ENCODE peak calls at places on chromosomes 12 and 14, in six cellular contexts. M is testis, I is right cardiac atrium, V is RWPE2, D is fibroblast of the aortic adventitia, U is A549. S is an unnamed sample.

GRCh38 chr12:6312529-6313325 is 2.2 kb downstream of the PLEKHG6 start:
- DNase-seq in M (no peak), I (no peak), V (peak), D (no peak), U (no peak), S (peak)

GRCh38 chr12:56867216-56867615 is 67.0 kb downstream of the SDR9C7 start:
- DNase-seq in M (no peak), I (no peak), V (no peak), D (no peak), U (no peak), S (no peak)

GRCh38 chr12:40226652-40227051 is 1.9 kb downstream of the LRRK2 start:
- DNase-seq in M (peak), I (peak), V (no peak), D (peak), U (peak), S (no peak)

GRCh38 chr14:79971330-79971729 is 240.0 kb downstream of the DIO2 start:
- DNase-seq in M (no peak), I (no peak), V (no peak), D (peak), U (peak), S (no peak)

GRCh38 chr12:32390572-32391219 is 8.7 kb upstream of the FGD4 start:
- DNase-seq in M (peak), I (no peak), V (no peak), D (peak), U (peak), S (no peak)

GRCh38 chr12:69527506-69528272 is 57.5 kb downstream of the FRS2 start:
- DNase-seq in M (no peak), I (no peak), V (no peak), D (peak), U (no peak), S (no peak)

GRCh38 chr12:92312463-92312970 is 166.9 kb upstream of the BTG1 start:
- DNase-seq in M (no peak), I (no peak), V (no peak), D (peak), U (no peak), S (no peak)

GRCh38 chr14:36661506-36662257 is at the start of gene PAX9:
- DNase-seq in M (peak), I (peak), V (peak), D (peak), U (peak), S (no peak)

GRCh38 chr12:51320311-51320694 is 3.7 kb downstream of the BIN2 start:
- DNase-seq in M (no peak), I (no peak), V (no peak), D (no peak), U (peak), S (no peak)

GRCh38 chr14:100416921-100417451 is 93.8 kb downstream of the SLC25A47 start:
- DNase-seq in M (no peak), I (no peak), V (no peak), D (peak), U (peak), S (no peak)

GRCh38 chr12:77995436-77996167 is 164.9 kb downstream of the NAV3 start:
- DNase-seq in M (no peak), I (no peak), V (no peak), D (peak), U (no peak), S (no peak)

GRCh38 chr14:41062826-41063225 is 543.9 kb upstream of the LRFN5 start:
- DNase-seq in M (no peak), I (no peak), V (no peak), D (no peak), U (peak), S (no peak)

GRCh38 chr12:31867292-31867691 is 91.9 kb upstream of the RESF1 start:
- DNase-seq in M (no peak), I (no peak), V (no peak), D (no peak), U (no peak), S (no peak)

GRCh38 chr12:117047810-117048584 is 51.2 kb downstream of the TESC start:
- DNase-seq in M (no peak), I (peak), V (no peak), D (peak), U (peak), S (peak)

GRCh38 chr14:100070310-100070709 is 5.1 kb downstream of the EVL start:
- DNase-seq in M (no peak), I (no peak), V (no peak), D (no peak), U (no peak), S (no peak)

GRCh38 chr12:43957732-43958131 is 121.9 kb downstream of the TMEM117 start:
- DNase-seq in M (peak), I (no peak), V (no peak), D (peak), U (peak), S (peak)

GRCh38 chr12:19630536-19630935 is 191.2 kb downstream of the AEBP2 start:
- DNase-seq in M (no peak), I (no peak), V (no peak), D (no peak), U (no peak), S (no peak)

GRCh38 chr12:76611533-76611932 is 52.0 kb upstream of the OSBPL8 start:
- DNase-seq in M (no peak), I (no peak), V (no peak), D (peak), U (peak), S (peak)

DNA sequence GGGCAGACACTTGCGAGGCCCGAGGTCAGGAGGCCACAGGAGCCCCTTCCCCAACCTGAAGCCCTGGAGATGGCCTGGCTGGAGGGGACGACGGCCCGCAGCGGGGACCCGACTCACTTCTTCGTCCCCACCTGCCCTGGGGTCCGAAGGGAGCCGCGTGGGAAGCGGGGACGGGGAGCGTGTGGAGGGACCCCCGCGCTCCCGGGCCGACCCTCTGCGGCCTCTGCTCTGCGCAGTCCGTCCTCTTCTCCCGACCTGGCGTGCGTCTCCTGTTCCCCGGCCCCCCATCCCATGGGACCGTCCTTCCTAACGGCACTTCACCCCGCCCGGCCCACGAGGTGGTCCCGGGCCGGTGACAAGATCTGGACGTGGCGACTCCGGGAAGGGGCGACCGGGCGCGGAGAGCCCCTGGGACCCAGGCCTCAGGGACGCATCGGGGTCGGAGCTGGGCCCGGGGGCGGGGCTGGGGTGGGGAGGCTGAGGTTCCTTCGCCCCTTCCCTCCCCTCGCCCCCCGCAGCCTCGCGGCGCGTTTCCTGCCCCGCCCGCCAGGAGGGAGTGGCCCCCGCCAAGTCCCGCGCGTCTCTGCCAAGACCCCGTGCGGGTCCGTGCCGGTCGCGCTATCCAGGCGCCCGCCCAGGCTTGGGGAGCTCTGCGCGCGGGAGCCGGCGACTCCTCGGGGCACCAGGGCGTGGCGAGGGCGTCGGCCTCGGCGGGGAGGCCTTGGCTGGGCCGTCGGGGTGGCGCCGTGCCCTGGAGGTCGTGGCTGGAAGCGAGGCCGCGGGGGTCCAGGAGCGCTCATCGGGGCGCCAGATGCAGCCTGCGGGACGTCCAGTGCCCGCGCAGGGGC is 97.1 kb downstream of the TNFAIP2 start:
- DNase-seq in M (no peak), I (no peak), V (no peak), D (no peak), U (no peak), S (no peak)
- H3K4me3 ChIP-seq in M (peak), I (peak), V (peak), D (peak), U (no peak), S (no peak)

DNA sequence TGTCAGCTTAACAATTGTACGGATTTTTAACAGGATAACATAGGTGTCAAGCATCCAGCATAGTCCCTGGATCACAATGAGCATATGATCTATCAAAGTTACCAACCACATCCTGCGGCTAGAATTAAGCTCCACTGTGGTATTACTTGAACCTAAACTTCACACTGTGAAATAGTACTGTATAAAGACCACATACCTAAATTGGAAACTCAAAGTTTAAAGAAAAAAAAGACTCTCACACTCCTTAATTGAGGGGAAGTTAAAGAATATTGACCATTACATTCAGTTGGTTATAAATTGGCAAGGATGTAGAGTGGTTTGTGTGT is 133.0 kb upstream of the PZP start:
- DNase-seq in M (no peak), I (no peak), V (no peak), D (no peak), U (no peak), S (no peak)
- H3K4me3 ChIP-seq in M (no peak), I (no peak), V (no peak), D (no peak), U (no peak), S (no peak)

GRCh38 chr14:70812124-70812818 is 3.0 kb upstream of the MAP3K9 start:
- DNase-seq in M (no peak), I (no peak), V (no peak), D (no peak), U (no peak), S (no peak)

GRCh38 chr14:70811065-70811464 is 1.8 kb upstream of the MAP3K9 start:
- DNase-seq in M (no peak), I (no peak), V (no peak), D (no peak), U (no peak), S (no peak)

GRCh38 chr14:70809238-70810214 is at the start of gene MAP3K9:
- DNase-seq in M (peak), I (peak), V (peak), D (no peak), U (peak), S (peak)

GRCh38 chr14:70811578-70811977 is 2.3 kb upstream of the MAP3K9 start:
- DNase-seq in M (no peak), I (no peak), V (no peak), D (no peak), U (no peak), S (no peak)

DNA sequence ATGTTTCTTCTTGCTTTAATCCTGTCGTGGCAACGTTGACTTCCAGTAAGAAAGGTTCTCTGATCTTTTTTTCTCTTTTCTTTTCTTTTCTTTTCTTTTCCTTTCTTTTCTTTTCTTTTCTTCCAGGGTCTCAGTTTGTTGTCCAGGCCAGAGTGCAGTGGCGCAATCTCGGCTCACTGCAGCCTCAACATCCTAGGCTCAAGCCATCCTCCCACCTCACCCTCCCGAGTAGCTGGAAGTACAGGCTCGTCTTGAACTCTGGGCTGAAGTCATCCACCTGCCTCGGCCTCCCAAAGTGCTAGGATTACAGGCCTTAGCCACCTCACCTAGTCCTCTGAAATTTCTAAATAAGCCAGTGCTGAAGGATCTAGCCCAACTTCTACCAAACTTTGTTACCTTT is 1.3 kb upstream of the MAP3K9 start:
- DNase-seq in M (no peak), I (no peak), V (no peak), D (no peak), U (no peak), S (no peak)
- H3K4me3 ChIP-seq in M (peak), I (no peak), V (peak), D (no peak), U (peak), S (peak)

DNA sequence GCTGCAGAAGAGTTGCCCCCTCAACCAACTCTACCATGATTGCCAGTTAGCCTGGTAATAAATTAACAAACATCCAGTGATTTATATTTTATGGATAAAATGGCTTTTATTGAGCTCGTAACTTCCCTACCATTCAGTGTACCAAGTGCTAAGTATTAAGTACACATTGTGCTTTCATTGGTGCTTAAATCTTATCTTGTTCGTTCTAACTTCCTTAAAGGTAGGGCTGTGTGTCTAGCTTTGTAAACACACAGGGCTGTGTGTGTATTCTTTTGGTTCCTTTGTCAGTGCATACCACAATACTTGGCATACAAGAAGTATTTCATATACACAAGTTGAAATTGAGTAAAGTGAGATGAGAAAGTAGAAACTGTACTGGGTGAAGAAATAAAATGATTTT is 80.4 kb downstream of the KCNC2 start:
- DNase-seq in M (no peak), I (no peak), V (no peak), D (no peak), U (no peak), S (no peak)
- H3K4me3 ChIP-seq in M (no peak), I (no peak), V (no peak), D (no peak), U (no peak), S (no peak)